ENCODE peak calls at places on chromosomes 13 and 19, in four cellular contexts. R, E, W and G are unnamed samples. For H3K9me3 and H3K4me1, the result is how much of the 10 kb centered on the place peaks cover.

GRCh38 chr13:20559659-20560356 is 7.1 kb upstream of the IFT88 start:
- DNase-seq in R (no peak), E (no peak), W (no peak), G (no peak)

GRCh38 chr13:59301166-59301551 is 862.6 kb downstream of the DIAPH3 start:
- DNase-seq in R (no peak), E (no peak), W (no peak), G (no peak)

GRCh38 chr13:80363890-80364503 is 23.1 kb upstream of the SPRY2 start:
- DNase-seq in R (no peak), E (no peak), W (no peak), G (no peak)

GRCh38 chr19:2455481-2456300 is 1.1 kb downstream of the LMNB2 start:
- DNase-seq in R (no peak), E (peak), W (peak), G (no peak)

GRCh38 chr19:10602330-10603083 is 15.4 kb upstream of the AP1M2 start:
- DNase-seq in R (peak), E (peak), W (peak), G (peak)

GRCh38 chr19:16205205-16206045 is 7.7 kb downstream of the AP1M1 start:
- DNase-seq in R (no peak), E (peak), W (no peak), G (no peak)

GRCh38 chr19:1513492-1514294 is 874 bp upstream of the ADAMTSL5 start:
- DNase-seq in R (peak), E (peak), W (peak), G (no peak)

GRCh38 chr13:26695360-26695705 is 65.3 kb downstream of the GPR12 start:
- DNase-seq in R (no peak), E (no peak), W (no peak), G (no peak)

GRCh38 chr13:47455581-47455980 is 545.5 kb downstream of the SUCLA2 start:
- DNase-seq in R (no peak), E (no peak), W (no peak), G (no peak)

GRCh38 chr19:3313199-3313575 is 53.2 kb upstream of the NFIC start:
- DNase-seq in R (no peak), E (no peak), W (no peak), G (no peak)

GRCh38 chr13:96652506-96652905 is 341.8 kb downstream of the OXGR1 start:
- DNase-seq in R (no peak), E (no peak), W (no peak), G (no peak)

GRCh38 chr13:80047406-80047805 is 293.5 kb downstream of the SPRY2 start:
- DNase-seq in R (no peak), E (no peak), W (no peak), G (no peak)

GRCh38 chr13:50644081-50644871 is 199.2 kb downstream of the DLEU7 start:
- DNase-seq in R (no peak), E (no peak), W (no peak), G (no peak)

GRCh38 chr13:101514695-101515275 is 62.3 kb downstream of the ITGBL1 start:
- DNase-seq in R (no peak), E (no peak), W (no peak), G (no peak)

GRCh38 chr19:40165362-40165937 is 25.8 kb upstream of the MAP3K10 start:
- DNase-seq in R (peak), E (peak), W (peak), G (peak)

GRCh38 chr13:27446986-27447583 is 3.3 kb downstream of the MTIF3 start:
- DNase-seq in R (no peak), E (no peak), W (no peak), G (no peak)

DNA sequence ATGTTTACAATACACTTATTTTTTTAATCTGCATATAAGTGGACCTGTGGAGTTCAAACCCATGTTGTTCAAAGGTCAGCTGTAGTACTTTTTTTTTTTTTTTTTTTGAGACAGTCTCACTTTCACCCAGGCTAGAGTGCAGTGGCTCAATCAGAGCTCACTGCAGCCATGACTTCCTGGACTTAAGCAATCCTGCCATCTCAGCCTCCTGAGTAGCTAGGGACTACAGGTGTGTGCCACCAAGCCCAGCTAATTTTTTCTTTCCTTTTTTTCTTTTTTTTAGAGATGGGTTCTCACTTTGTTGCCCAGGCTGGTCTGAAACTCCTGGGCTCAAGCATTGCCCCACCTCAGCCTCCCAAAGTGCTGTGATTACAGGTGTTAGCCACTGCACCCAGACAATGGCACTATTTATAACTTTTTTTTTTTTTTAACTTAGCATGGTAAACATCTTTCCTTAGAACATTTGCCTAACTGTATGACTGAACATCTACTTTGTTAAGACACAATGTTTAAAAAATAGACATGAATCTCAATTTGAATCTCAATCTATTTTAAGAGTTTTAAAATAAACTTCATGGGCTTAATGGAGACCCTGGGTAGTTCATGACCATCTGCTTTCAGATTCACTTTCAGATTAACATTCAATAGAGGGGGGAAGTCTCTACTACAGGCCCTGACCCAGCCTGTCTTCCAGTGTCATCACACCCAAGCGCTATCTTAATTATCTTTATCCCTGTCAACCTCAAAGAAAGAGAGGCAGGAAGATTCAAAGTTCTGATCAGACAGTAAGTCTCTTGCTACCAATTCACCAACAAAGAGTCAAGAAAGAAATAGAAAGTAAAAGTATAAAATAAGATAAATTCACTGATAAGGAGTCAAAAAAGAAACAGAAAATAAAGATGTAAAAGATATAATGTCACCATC is 97.7 kb upstream of the DOCK9 start:
- DNase-seq in R (no peak), E (no peak), W (no peak), G (no peak)
- H3K27ac ChIP-seq in R (peak), E (no peak), W (peak), G (no peak)

GRCh38 chr19:27714857-27715256 is 1498.1 kb downstream of the UQCRFS1 start:
- DNase-seq in R (no peak), E (no peak), W (no peak), G (no peak)

GRCh38 chr19:27705896-27706295 is 1507.1 kb downstream of the UQCRFS1 start:
- DNase-seq in R (no peak), E (no peak), W (no peak), G (no peak)

DNA sequence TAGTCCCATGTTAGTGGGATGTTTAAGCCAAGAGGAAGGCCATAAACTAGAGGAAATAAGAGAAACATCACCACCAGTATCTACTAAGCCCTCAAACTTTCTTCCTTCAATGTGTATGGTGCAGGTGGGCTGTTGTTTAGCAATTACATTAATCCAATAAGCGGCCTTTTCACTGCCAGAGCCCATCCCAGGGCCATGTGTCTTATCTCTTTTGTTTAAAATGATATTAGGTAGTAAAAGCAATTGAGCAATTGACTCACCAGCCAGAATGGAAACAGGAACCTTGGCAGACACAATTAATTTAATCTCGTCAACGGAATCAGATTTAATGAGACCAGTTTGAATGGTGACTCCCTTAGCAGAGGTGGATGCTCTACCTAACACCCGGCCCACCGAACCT is 1503.5 kb downstream of the UQCRFS1 start:
- DNase-seq in R (no peak), E (no peak), W (no peak), G (no peak)
- H3K9me3 ChIP-seq in R (under half), E (under half), W (under half), G (under half)

GRCh38 chr19:4380254-4380727 is 20.1 kb downstream of the SH3GL1 start:
- DNase-seq in R (no peak), E (peak), W (peak), G (no peak)

GRCh38 chr19:4376991-4377781 is 23.2 kb downstream of the SH3GL1 start:
- DNase-seq in R (no peak), E (peak), W (no peak), G (no peak)

GRCh38 chr19:4378886-4379285 is 21.5 kb downstream of the SH3GL1 start:
- DNase-seq in R (no peak), E (peak), W (no peak), G (no peak)

GRCh38 chr19:4376245-4376990 is 23.9 kb downstream of the SH3GL1 start:
- DNase-seq in R (no peak), E (peak), W (no peak), G (no peak)

DNA sequence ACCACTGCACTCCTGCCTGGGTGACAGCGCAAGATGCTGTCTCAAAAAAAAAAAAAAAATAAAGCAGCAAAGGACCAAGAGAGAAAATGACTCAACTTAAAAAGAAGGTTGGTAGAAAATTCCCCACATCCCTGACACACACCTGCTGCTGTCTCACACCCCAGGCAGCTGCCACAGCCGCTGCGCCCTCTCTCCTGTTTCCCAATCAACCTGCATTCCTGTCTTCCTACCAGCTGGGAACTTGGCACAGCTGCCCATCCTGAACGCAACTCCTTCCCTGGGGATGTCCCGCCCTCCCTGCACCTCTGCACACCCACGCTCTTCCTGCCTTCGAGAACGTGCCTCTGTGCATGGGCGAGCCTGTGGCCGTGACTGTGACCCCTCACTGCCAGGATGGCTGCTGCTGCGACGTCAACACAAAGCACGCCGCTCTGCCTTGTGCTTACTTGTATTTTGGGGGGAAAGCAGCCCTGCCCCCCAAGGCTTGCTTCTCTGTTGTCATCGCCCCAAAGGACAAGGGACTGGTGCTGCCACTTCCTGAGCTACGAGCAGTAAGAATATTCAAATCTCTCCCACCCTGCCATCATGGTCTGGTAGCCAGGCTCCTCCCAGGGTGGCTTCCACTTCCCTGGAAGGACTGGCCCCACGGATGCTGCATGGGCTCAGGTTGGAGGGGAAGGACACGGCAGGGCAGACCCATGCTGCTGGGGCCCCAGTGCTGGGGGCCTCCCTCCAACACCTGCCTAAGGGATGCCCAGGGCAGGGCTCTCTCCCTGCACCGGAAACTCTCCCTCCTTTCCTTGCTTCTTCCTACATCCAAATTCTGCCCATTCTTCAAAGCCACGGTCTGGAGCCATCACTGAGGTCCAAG is 20.7 kb downstream of the SH3GL1 start:
- DNase-seq in R (no peak), E (peak), W (no peak), G (no peak)
- H3K4me1 ChIP-seq in R (under half), E (half or more), W (half or more), G (half or more)

GRCh38 chr19:4361152-4362037 is 18.0 kb downstream of the MPND start:
- DNase-seq in R (peak), E (no peak), W (no peak), G (no peak)
- H3K27ac ChIP-seq in R (peak), E (no peak), W (no peak), G (no peak)

DNA sequence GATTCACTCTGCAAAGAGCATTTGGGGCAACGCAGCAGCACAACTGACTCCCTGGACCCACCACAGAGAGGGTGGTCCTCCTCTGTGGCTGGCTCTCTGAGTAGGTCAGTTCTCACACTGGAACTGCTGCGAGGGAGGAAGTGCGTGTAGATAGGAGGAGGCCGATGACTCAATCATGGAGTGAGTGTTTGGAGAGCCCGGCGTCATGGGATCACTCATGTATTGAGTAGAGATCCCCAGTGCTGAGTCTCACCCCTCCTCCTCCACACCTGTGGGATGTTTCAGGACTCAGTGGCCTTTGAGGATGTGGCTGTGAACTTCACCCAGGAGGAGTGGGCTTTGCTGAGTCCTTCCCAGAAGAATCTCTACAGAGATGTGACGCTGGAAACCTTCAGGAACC is 8.9 kb downstream of the ZNF101 start:
- DNase-seq in R (no peak), E (no peak), W (no peak), G (no peak)
- H3K9me3 ChIP-seq in R (under half), E (under half), W (half or more), G (under half)